ENCODE peak calls at places on chromosomes 1 and 21, in five cellular contexts. E is psoas muscle, Z is cardiac fibroblast, K is heart right ventricle, V is endothelial cell of umbilical vein. D is an unnamed sample.

GRCh38 chr1:239432255-239432654 is 45.9 kb downstream of the CHRM3 start:
- DNase-seq in E (no peak), Z (no peak), K (no peak), V (no peak), D (no peak)

GRCh38 chr1:41758490-41758889 is 160.2 kb downstream of the HIVEP3 start:
- DNase-seq in E (no peak), Z (peak; percentile 71), K (no peak), V (no peak), D (peak; percentile 34)

GRCh38 chr1:94011709-94012590 is 102.7 kb upstream of the GCLM start:
- DNase-seq in E (no peak), Z (no peak), K (no peak), V (no peak), D (no peak)

GRCh38 chr1:222880586-222880985 is 65.7 kb downstream of the DISP1 start:
- DNase-seq in E (no peak), Z (peak; percentile 50), K (no peak), V (peak; percentile 10), D (peak; percentile 74)

GRCh38 chr21:27429612-27430361 is 462.9 kb upstream of the ADAMTS5 start:
- DNase-seq in E (no peak), Z (peak; percentile 75), K (no peak), V (peak; percentile 66), D (peak; percentile 60)

GRCh38 chr1:81907569-81907968 is 106.8 kb downstream of the ADGRL2 start:
- DNase-seq in E (no peak), Z (no peak), K (no peak), V (no peak), D (no peak)

GRCh38 chr1:57796609-57797008 is 372.7 kb upstream of the DAB1 start:
- DNase-seq in E (no peak), Z (peak; percentile 1), K (no peak), V (no peak), D (no peak)

GRCh38 chr1:112017183-112017582 is 27.7 kb upstream of the KCND3 start:
- DNase-seq in E (no peak), Z (no peak), K (no peak), V (no peak), D (no peak)

GRCh38 chr1:1616045-1616821 is 933 bp downstream of the MIB2 start:
- DNase-seq in E (peak; percentile 53), Z (peak; percentile 56), K (peak; percentile 62), V (peak; percentile 18), D (no peak)

GRCh38 chr1:234535763-234536515 is 57.0 kb upstream of the TARBP1 start:
- DNase-seq in E (peak; percentile 55), Z (peak; percentile 90), K (peak; percentile 65), V (peak; percentile 83), D (peak; percentile 92)

GRCh38 chr1:54361342-54361741 is 44.9 kb downstream of the SSBP3 start:
- DNase-seq in E (no peak), Z (no peak), K (no peak), V (no peak), D (no peak)

GRCh38 chr1:167554028-167554779 is 642 bp upstream of the CREG1 start:
- DNase-seq in E (no peak), Z (no peak), K (no peak), V (no peak), D (no peak)

GRCh38 chr1:42282024-42282579 is 52.9 kb downstream of the FOXJ3 start:
- DNase-seq in E (no peak), Z (peak; percentile 73), K (no peak), V (no peak), D (peak; percentile 84)

GRCh38 chr1:62452951-62453350 is 16.1 kb downstream of the USP1 start:
- DNase-seq in E (no peak), Z (no peak), K (no peak), V (no peak), D (peak; percentile 9)

GRCh38 chr1:114490235-114490634 is 20.8 kb downstream of the TRIM33 start:
- DNase-seq in E (no peak), Z (no peak), K (no peak), V (no peak), D (no peak)

GRCh38 chr1:65235867-65236805 is 73.2 kb upstream of the DNAJC6 start:
- DNase-seq in E (no peak), Z (peak; percentile 74), K (no peak), V (peak; percentile 52), D (peak; percentile 69)

GRCh38 chr1:34970829-34971228 is 14.3 kb downstream of the TMEM35B start:
- DNase-seq in E (no peak), Z (no peak), K (no peak), V (no peak), D (no peak)

GRCh38 chr1:202244841-202245261 is 51.3 kb downstream of the LGR6 start:
- DNase-seq in E (no peak), Z (no peak), K (no peak), V (no peak), D (no peak)

GRCh38 chr1:6001992-6002576 is 9.9 kb upstream of the NPHP4 start:
- DNase-seq in E (peak; percentile 50), Z (no peak), K (peak; percentile 66), V (no peak), D (no peak)

GRCh38 chr1:165281207-165281901 is 75.2 kb downstream of the LMX1A start:
- DNase-seq in E (no peak), Z (no peak), K (no peak), V (no peak), D (no peak)

GRCh38 chr1:99784809-99785255 is 18.4 kb upstream of the FRRS1 start:
- DNase-seq in E (no peak), Z (no peak), K (no peak), V (no peak), D (no peak)

GRCh38 chr21:38487906-38488639 is 10.2 kb downstream of the ERG start:
- DNase-seq in E (no peak), Z (no peak), K (no peak), V (peak; percentile 75), D (no peak)

GRCh38 chr1:154446292-154446691 is 41.1 kb downstream of the IL6R start:
- DNase-seq in E (no peak), Z (peak; percentile 84), K (no peak), V (no peak), D (peak; percentile 90)

GRCh38 chr21:27393726-27394125 is 426.8 kb upstream of the ADAMTS5 start:
- DNase-seq in E (no peak), Z (no peak), K (no peak), V (no peak), D (no peak)

GRCh38 chr1:18182518-18183160 is 75.0 kb downstream of the IGSF21 start:
- DNase-seq in E (peak; percentile 32), Z (no peak), K (no peak), V (no peak), D (no peak)

GRCh38 chr1:51000160-51000559 is 30.1 kb downstream of the CDKN2C start:
- DNase-seq in E (no peak), Z (no peak), K (no peak), V (no peak), D (no peak)

GRCh38 chr1:97143236-97143882 is 421.8 kb downstream of the PTBP2 start:
- DNase-seq in E (no peak), Z (peak; percentile 17), K (no peak), V (peak; percentile 9), D (no peak)

GRCh38 chr1:17128361-17128760 is 9.1 kb upstream of the PADI2 start:
- DNase-seq in E (no peak), Z (peak; percentile 97), K (no peak), V (peak; percentile 96), D (peak; percentile 88)

GRCh38 chr21:39445339-39446269 is at the start of gene LCA5L:
- DNase-seq in E (peak; percentile 91), Z (peak; percentile 94), K (peak; percentile 96), V (peak; percentile 90), D (peak; percentile 89)

GRCh38 chr21:43824250-43824882 is 35.0 kb downstream of the RRP1 start:
- DNase-seq in E (peak; percentile 15), Z (peak; percentile 45), K (no peak), V (no peak), D (peak; percentile 60)

GRCh38 chr1:204641936-204642335 is 43.6 kb downstream of the LRRN2 start:
- DNase-seq in E (no peak), Z (no peak), K (no peak), V (no peak), D (no peak)

GRCh38 chr1:41611068-41611931 is 126.8 kb upstream of the EDN2 start:
- DNase-seq in E (no peak), Z (no peak), K (no peak), V (no peak), D (no peak)

DNA sequence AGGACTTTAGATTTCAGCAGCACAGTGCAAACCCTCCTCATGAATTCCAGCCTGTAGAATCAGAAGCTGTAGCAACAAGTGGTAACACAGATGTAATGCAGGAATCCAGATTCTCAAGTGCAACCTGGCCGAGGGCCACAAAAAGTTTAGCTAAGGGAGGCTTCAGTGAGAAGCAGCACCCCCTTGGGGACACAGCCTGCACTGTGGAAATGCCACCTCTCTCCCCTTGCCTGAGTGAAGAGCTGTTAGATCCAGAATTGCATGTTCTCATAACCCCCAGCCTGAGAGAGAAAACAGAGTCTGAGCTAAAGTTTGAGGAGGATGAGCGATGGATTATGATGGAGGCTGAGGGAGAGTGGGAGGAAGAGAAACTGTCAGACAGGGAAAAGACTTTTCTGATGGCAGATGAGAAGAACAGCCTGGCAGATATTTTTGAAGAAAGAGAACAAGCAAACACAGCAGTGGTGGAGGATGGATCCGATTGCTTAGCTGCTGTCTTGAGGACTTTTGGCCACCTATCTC is 80.5 kb upstream of the BMP8A start:
- DNase-seq in E (peak; percentile 82), Z (peak; percentile 94), K (peak; percentile 74), V (peak; percentile 82), D (peak; percentile 97)
- H3K4me3 ChIP-seq in E (peak overlapping the region; percentile 84), Z (peak overlapping the region; percentile 70), K (peak overlapping the region; percentile 83), V (peak overlapping the region; percentile 32), D (peak overlapping the region; percentile 76)

GRCh38 chr1:90616395-90616794 is 100.7 kb downstream of the BARHL2 start:
- DNase-seq in E (no peak), Z (no peak), K (no peak), V (peak; percentile 8), D (peak; percentile 7)
- TF ChIP-seq CTCF in E (no peak), Z (peak; percentile 14), K (no peak), V (peak; percentile 14), D (peak; percentile 26)

DNA sequence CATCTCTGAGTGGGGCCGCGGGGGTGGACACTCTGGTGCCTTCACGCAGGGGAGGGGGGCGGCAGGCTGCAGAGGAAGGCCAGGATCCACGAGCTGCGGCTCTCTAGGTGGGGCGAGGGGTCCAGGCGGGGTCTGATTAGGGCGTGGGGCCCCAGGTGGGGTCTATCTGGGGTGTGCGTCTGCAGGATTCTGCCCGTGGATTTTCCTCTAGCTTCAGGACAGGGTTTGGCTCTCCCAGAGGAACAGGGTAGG is 6.3 kb downstream of the JMJD4 start:
- DNase-seq in E (no peak), Z (no peak), K (no peak), V (no peak), D (no peak)
- H3K4me3 ChIP-seq in E (peak overlapping the region; percentile 67), Z (peak overlapping the region; percentile 51), K (peak overlapping the region; percentile 46), V (no peak overlapping the region), D (peak overlapping the region; percentile 46)

GRCh38 chr21:46097826-46098286 is at the start of gene COL6A2:
- DNase-seq in E (peak; percentile 65), Z (peak; percentile 76), K (peak; percentile 77), V (no peak), D (peak; percentile 59)
- TF ChIP-seq CTCF in E (peak; percentile 10), Z (no peak), K (peak; percentile 30), V (no peak), D (no peak)

GRCh38 chr1:117695796-117696505 is 90.1 kb downstream of the TENT5C start:
- DNase-seq in E (peak; percentile 32), Z (peak; percentile 93), K (no peak), V (peak; percentile 42), D (peak; percentile 80)
- H3K4me3 ChIP-seq in E (no peak overlapping the region), Z (peak overlapping the region; percentile 35), K (no peak overlapping the region), V (no peak overlapping the region), D (no peak overlapping the region)